ENCODE peak calls at places on chromosome 5, in seven cellular contexts. Q is heart left ventricle; X is PC-9; H is DND-41; V is left lung; J is mammary epithelial cell; E is effector memory CD4-positive, alpha-beta T cell. Y is an unnamed sample. For H3K4me1, H3K9me3 and H3K27me3, the result is how much of the 10 kb centered on the place peaks cover.

GRCh38 chr5:52502591-52502990 is 285.1 kb upstream of the ITGA1 start:
- DNase-seq in E (no peak), H (no peak), J (no peak), X (no peak), V (no peak), Q (no peak), Y (no peak)

GRCh38 chr5:147098233-147098790 is 136.5 kb upstream of the STK32A start:
- DNase-seq in E (no peak), H (peak), X (no peak), J (peak), V (no peak), Q (peak), Y (peak)

GRCh38 chr5:45695011-45695667 is 1.0 kb downstream of the HCN1 start:
- DNase-seq in V (peak), Q (no peak), J (no peak), H (no peak), E (no peak), X (no peak), Y (no peak)

GRCh38 chr5:134813827-134814226 is 31.9 kb upstream of the C5orf24 start:
- DNase-seq in H (no peak), Q (no peak), J (no peak), X (no peak), V (no peak), E (no peak), Y (no peak)

GRCh38 chr5:10046681-10047080 is 203.0 kb downstream of the ATPSCKMT start:
- DNase-seq in V (no peak), Q (no peak), E (no peak), J (no peak), H (no peak), X (no peak), Y (no peak)

GRCh38 chr5:126138475-126139005 is 284.7 kb upstream of the GRAMD2B start:
- DNase-seq in E (no peak), Q (no peak), X (no peak), J (peak), V (no peak), H (no peak), Y (peak)

GRCh38 chr5:138064526-138064925 is 19.3 kb upstream of the WNT8A start:
- DNase-seq in E (no peak), H (no peak), Q (no peak), J (no peak), X (no peak), V (no peak), Y (no peak)

GRCh38 chr5:127757576-127757975 is 54.4 kb downstream of the CCDC192 start:
- DNase-seq in V (no peak), X (peak), H (no peak), J (peak), Q (peak), E (no peak), Y (peak)

GRCh38 chr5:118545050-118545449 is 443.3 kb downstream of the DTWD2 start:
- DNase-seq in Q (no peak), H (no peak), V (no peak), E (no peak), X (no peak), J (no peak), Y (no peak)

GRCh38 chr5:31172881-31173280 is 20.6 kb upstream of the CDH6 start:
- DNase-seq in J (no peak), V (no peak), E (no peak), H (no peak), X (no peak), Q (no peak), Y (no peak)

GRCh38 chr5:108295588-108296368 is 86.1 kb downstream of the FBXL17 start:
- DNase-seq in X (no peak), E (no peak), J (peak), Q (no peak), V (no peak), H (no peak), Y (no peak)

GRCh38 chr5:40991168-40991980 is 79.8 kb downstream of the MROH2B start:
- DNase-seq in V (no peak), Q (peak), H (no peak), X (peak), E (no peak), J (peak), Y (no peak)

GRCh38 chr5:135691116-135691515 is 112.3 kb upstream of the CXCL14 start:
- DNase-seq in Q (no peak), X (no peak), E (no peak), H (no peak), V (no peak), J (no peak), Y (no peak)

GRCh38 chr5:9294793-9295465 is 250.9 kb downstream of the SEMA5A start:
- DNase-seq in V (no peak), Q (no peak), X (no peak), J (no peak), H (no peak), E (no peak), Y (no peak)

GRCh38 chr5:72377920-72378635 is 57.9 kb downstream of the PTCD2 start:
- DNase-seq in X (peak), H (no peak), E (no peak), Q (peak), J (no peak), V (no peak), Y (no peak)

GRCh38 chr5:42516282-42517042 is 93.2 kb downstream of the GHR start:
- DNase-seq in H (no peak), J (no peak), Q (no peak), V (no peak), E (no peak), X (no peak), Y (no peak)

GRCh38 chr5:175810457-175810856 is 60.9 kb upstream of the CPLX2 start:
- DNase-seq in E (no peak), J (no peak), Q (no peak), X (no peak), V (no peak), H (no peak), Y (no peak)
- H3K4me1 ChIP-seq in E (under half), J (under half), Q (under half), X (half or more), V (under half), H (under half), Y (under half)

GRCh38 chr5:3034449-3034848 is 283.0 kb upstream of the IRX2 start:
- DNase-seq in X (no peak), J (no peak), Q (no peak), V (no peak), H (no peak), E (no peak), Y (no peak)

GRCh38 chr5:3034881-3035280 is 283.4 kb upstream of the IRX2 start:
- DNase-seq in Q (no peak), X (no peak), H (no peak), V (no peak), J (no peak), E (no peak), Y (no peak)

GRCh38 chr5:3033033-3033755 is 281.7 kb upstream of the IRX2 start:
- DNase-seq in V (no peak), X (no peak), Q (no peak), H (no peak), J (no peak), E (no peak), Y (no peak)

GRCh38 chr5:3036041-3036440 is 284.6 kb upstream of the IRX2 start:
- DNase-seq in H (no peak), X (no peak), J (no peak), V (no peak), E (no peak), Q (no peak), Y (no peak)

DNA sequence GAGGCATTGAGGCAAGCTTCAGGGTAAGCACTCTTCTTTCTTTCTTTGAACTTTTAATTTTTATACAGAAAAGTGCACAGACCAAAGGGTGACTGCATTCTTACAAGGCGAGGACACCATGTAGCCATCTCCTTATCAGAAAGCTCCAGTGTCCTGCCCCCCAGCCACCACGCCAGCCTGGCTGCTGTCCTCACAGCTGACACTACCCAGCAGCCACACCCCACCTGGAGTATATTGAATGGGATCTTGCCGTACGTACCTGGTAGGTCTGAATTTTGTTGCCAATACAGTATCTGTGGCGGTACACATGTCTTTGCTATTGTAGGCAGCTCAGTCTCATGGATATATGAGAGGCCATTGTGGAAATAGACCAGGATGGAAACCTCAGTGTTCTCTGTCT is 284.0 kb upstream of the IRX2 start:
- DNase-seq in V (no peak), H (no peak), X (no peak), J (no peak), E (no peak), Q (no peak), Y (no peak)
- H3K9me3 ChIP-seq in V (under half), H (under half), X (under half), J (under half), E (under half), Q (under half), Y (under half)

GRCh38 chr5:154470172-154470571 is 7.9 kb downstream of the HAND1 start:
- DNase-seq in J (no peak), E (no peak), H (no peak), X (no peak), V (no peak), Q (no peak), Y (no peak)
- H3K27me3 ChIP-seq in J (under half), E (under half), H (under half), X (under half), V (half or more), Q (half or more), Y (half or more)

DNA sequence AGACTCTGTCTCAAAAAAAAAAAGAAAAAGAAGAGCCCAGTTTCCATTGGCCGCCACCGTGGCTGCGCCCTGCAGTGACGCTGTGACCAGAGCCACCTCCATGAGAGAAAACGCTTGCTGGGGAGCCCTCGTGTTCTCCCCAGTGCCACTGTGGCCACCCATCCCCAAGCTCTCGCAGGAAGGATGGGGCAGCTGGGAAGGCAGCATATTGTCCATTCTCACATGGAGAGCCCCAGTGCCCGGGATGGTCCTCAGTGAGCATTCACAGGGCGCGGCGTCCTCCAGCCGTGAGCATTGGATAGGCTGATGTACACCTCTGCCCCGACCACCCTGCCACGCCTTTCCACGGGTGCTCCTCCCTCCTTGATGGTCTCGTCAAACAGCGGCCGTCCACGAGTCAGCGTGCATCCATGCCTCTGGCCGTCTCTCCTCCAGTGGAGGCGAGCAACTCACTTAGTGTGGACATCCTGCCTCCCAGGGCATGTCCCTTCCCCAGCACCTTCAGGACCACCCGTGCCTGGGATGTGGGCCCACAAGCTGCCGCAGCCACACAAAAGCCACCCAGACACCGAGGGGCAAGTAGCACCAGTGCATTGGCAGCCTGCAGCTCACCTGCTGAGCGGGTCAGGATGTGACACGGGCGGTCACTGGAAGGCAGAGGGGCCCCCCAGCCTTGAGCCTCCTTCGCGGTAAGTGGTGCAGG is 23.4 kb upstream of the SLC6A19 start:
- DNase-seq in E (no peak), H (no peak), V (peak), X (no peak), J (no peak), Q (no peak), Y (no peak)
- H3K4me1 ChIP-seq in E (under half), H (under half), V (under half), X (under half), J (under half), Q (under half), Y (under half)

DNA sequence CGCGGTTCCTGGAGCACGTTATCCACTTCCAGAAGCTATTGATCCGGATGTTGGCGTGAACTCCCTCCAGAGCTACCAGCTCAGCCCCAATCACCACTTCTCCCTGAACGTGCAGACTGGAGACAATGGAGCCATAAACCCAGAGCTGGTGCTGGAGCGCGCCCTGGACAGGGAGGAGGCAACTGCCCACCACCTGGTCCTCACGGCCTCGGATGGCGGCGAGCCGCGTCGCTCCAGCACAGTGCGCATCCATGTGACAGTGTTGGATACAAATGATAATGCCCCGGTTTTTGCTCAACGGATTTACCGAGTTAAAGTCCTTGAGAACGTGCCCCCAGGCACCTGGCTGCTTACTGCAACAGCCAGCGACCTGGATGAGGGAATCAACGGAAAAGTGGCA is 809 bp downstream of the PCDHGA9 start:
- DNase-seq in H (no peak), V (no peak), E (no peak), Q (no peak), X (no peak), J (no peak), Y (no peak)
- H3K9me3 ChIP-seq in H (under half), V (under half), E (under half), Q (under half), X (under half), J (half or more), Y (under half)

DNA sequence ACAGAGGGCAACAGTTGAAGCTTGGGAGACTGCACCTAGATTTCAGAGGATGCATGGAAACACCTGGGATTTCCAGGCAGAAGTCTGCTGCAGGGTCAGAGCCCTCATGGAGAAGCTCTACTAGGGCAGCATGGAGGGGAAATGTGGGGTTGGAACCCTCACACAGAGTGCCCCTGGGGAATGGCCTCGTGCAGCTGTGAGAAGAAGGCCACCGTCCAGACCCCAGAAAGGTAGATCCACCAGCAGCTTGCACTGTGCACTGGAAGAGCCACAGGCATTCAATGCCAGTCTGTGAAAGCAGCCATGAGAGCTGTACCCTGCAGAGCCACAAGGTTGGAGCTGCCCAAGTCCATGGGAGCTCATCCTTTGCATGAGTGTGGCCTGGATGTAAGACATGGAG is 285.3 kb upstream of the FAM174A start:
- DNase-seq in E (no peak), X (no peak), Q (no peak), J (no peak), V (no peak), H (no peak), Y (no peak)
- H3K27me3 ChIP-seq in E (under half), X (under half), Q (under half), J (under half), V (under half), H (under half), Y (under half)

GRCh38 chr5:132425009-132425937 is 55.8 kb downstream of the SLC22A5 start:
- DNase-seq in H (peak), E (peak), V (no peak), Q (no peak), X (no peak), J (peak), Y (peak)
- H3K4me1 ChIP-seq in H (half or more), E (half or more), V (half or more), Q (half or more), X (half or more), J (half or more), Y (half or more)

Y was measured in SJSA1.